ENCODE peak calls at places on chromosomes 16 and 17, in five cellular contexts. O, Y, M, J and Z are unnamed samples.

GRCh38 chr17:71378036-71378435 is 742.8 kb upstream of the SOX9 start:
- DNase-seq in M (no peak), O (no peak), Y (no peak), J (peak), Z (no peak)

GRCh38 chr16:12449374-12449773 is 354.3 kb downstream of the CPPED1 start:
- DNase-seq in M (no peak), O (no peak), J (no peak), Y (no peak), Z (no peak)

GRCh38 chr16:89155184-89155679 is 16.3 kb upstream of the CDH15 start:
- DNase-seq in M (peak), Y (peak), O (no peak), J (peak), Z (peak)

GRCh38 chr17:37488607-37489196 is 989 bp upstream of the DUSP14 start:
- DNase-seq in O (no peak), M (peak), Y (peak), J (peak), Z (peak)

GRCh38 chr17:8300629-8301242 is 5.5 kb upstream of the SLC25A35 start:
- DNase-seq in J (peak), O (no peak), Y (peak), M (peak), Z (peak)

GRCh38 chr17:55527520-55528118 is 16.4 kb upstream of the SMIM36 start:
- DNase-seq in O (peak), J (peak), M (peak), Y (peak), Z (no peak)

GRCh38 chr17:42891539-42892152 is 9.0 kb upstream of the G6PC1 start:
- DNase-seq in M (peak), O (no peak), J (peak), Y (no peak), Z (no peak)

GRCh38 chr17:31408586-31408985 is 17.1 kb downstream of the RAB11FIP4 start:
- DNase-seq in O (no peak), Y (no peak), M (no peak), J (no peak), Z (no peak)

GRCh38 chr17:12745481-12745880 is 43.8 kb upstream of the ARHGAP44 start:
- DNase-seq in M (no peak), Y (no peak), O (no peak), J (no peak), Z (no peak)

GRCh38 chr16:85123891-85124635 is 11.8 kb upstream of the CIBAR2 start:
- DNase-seq in M (peak), Y (peak), O (no peak), J (peak), Z (no peak)

GRCh38 chr17:22669721-22670120 is 977.4 kb downstream of the KCNJ18 start:
- DNase-seq in O (no peak), M (no peak), J (peak), Y (no peak), Z (no peak)

GRCh38 chr16:27109666-27110523 is 43.2 kb downstream of the C16orf82 start:
- DNase-seq in Y (peak), O (peak), M (peak), J (peak), Z (peak)

GRCh38 chr16:75593825-75594820 is 27.9 kb downstream of the GABARAPL2 start:
- DNase-seq in O (peak), Y (no peak), M (peak), J (peak), Z (no peak)

GRCh38 chr17:44533533-44534246 is 23.6 kb upstream of the FZD2 start:
- DNase-seq in J (peak), Y (peak), O (no peak), M (peak), Z (peak)

GRCh38 chr16:57859331-57859730 is 57.0 kb upstream of the KIFC3 start:
- DNase-seq in O (no peak), J (peak), M (peak), Y (no peak), Z (no peak)

GRCh38 chr17:45034599-45034998 is 16.8 kb downstream of the DCAKD start:
- DNase-seq in M (no peak), O (no peak), Y (no peak), J (no peak), Z (no peak)

GRCh38 chr16:86953631-86954465 is 363.3 kb downstream of the C16orf95 start:
- DNase-seq in O (no peak), Y (no peak), J (no peak), M (no peak), Z (no peak)

GRCh38 chr16:89555780-89556179 is 4.7 kb upstream of the RPL13 start:
- DNase-seq in O (no peak), Y (no peak), M (no peak), J (no peak), Z (no peak)

GRCh38 chr17:79793924-79794304 is 3.0 kb downstream of the CBX8 start:
- DNase-seq in O (no peak), M (no peak), J (peak), Y (no peak), Z (no peak)

GRCh38 chr17:11308550-11308949 is 67.5 kb downstream of the SHISA6 start:
- DNase-seq in M (no peak), J (no peak), Y (no peak), O (no peak), Z (no peak)

GRCh38 chr16:4021916-4022315 is 94.3 kb downstream of the ADCY9 start:
- DNase-seq in J (no peak), O (no peak), M (no peak), Y (no peak), Z (no peak)

GRCh38 chr17:41678411-41678906 is 10.2 kb upstream of the EIF1 start:
- DNase-seq in O (no peak), M (no peak), Y (no peak), J (no peak), Z (peak)

GRCh38 chr17:77778636-77779524 is 179.6 kb upstream of the TNRC6C start:
- DNase-seq in M (no peak), Y (peak), O (no peak), J (peak), Z (no peak)

GRCh38 chr16:5709889-5710288 is 612.3 kb upstream of the EEF2KMT start:
- DNase-seq in O (peak), J (peak), M (no peak), Y (no peak), Z (no peak)

GRCh38 chr16:68486671-68487495 is 38.6 kb upstream of the SMPD3 start:
- DNase-seq in Y (no peak), J (no peak), M (no peak), O (no peak), Z (peak)

GRCh38 chr17:7296189-7296861 is 1.9 kb upstream of the YBX2 start:
- DNase-seq in Y (peak), M (peak), J (peak), O (peak), Z (peak)

GRCh38 chr17:80319262-80319998 is 58.8 kb downstream of the RNF213 start:
- DNase-seq in O (no peak), Y (no peak), M (no peak), J (no peak), Z (peak)

GRCh38 chr17:41231731-41232130 is 518 bp upstream of the KRTAP9-3 start:
- DNase-seq in M (no peak), O (no peak), Y (peak), J (no peak), Z (no peak)

GRCh38 chr16:85902366-85903155 is 3.6 kb downstream of the IRF8 start:
- DNase-seq in O (no peak), Y (no peak), M (no peak), J (no peak), Z (peak)

GRCh38 chr17:38341035-38341721 is 2.6 kb downstream of the GPR179 start:
- DNase-seq in J (peak), M (no peak), Y (peak), O (no peak), Z (peak)

GRCh38 chr17:80773243-80773991 is 218.2 kb upstream of the CHMP6 start:
- DNase-seq in O (no peak), M (no peak), J (peak), Y (peak), Z (no peak)

GRCh38 chr17:64778367-64779290 is 116.5 kb upstream of the SMURF2 start:
- DNase-seq in J (peak), O (no peak), M (no peak), Y (no peak), Z (peak)
- H3K27ac ChIP-seq in J (no peak), O (no peak), M (no peak), Y (peak), Z (peak)

GRCh38 chr16:22192261-22193133 is 13.6 kb upstream of the EEF2K start:
- DNase-seq in M (peak), J (peak), Y (peak), O (no peak), Z (peak)
- H3K27ac ChIP-seq in M (peak), J (peak), Y (peak), O (no peak), Z (peak)

GRCh38 chr17:19781488-19782458 is 33.7 kb upstream of the ALDH3A1 start:
- DNase-seq in J (no peak), Y (no peak), O (no peak), M (no peak), Z (no peak)
- H3K27ac ChIP-seq in J (no peak), Y (no peak), O (no peak), M (no peak), Z (no peak)

GRCh38 chr17:48612456-48612853 is 1.6 kb upstream of the HOXB7 start:
- DNase-seq in J (peak), O (no peak), M (no peak), Y (no peak), Z (no peak)

GRCh38 chr17:48614904-48615211 is 234 bp downstream of the HOXB8 start:
- DNase-seq in O (no peak), Y (no peak), M (no peak), J (no peak), Z (no peak)

GRCh38 chr17:48611681-48612455 is 1.1 kb upstream of the HOXB7 start:
- DNase-seq in Y (no peak), M (no peak), J (peak), O (no peak), Z (peak)

GRCh38 chr17:48613862-48614694 is 1.0 kb downstream of the HOXB8 start:
- DNase-seq in J (peak), O (no peak), M (no peak), Y (no peak), Z (peak)

GRCh38 chr17:48612854-48613691 is 2.0 kb downstream of the HOXB8 start:
- DNase-seq in Y (no peak), M (no peak), J (peak), O (no peak), Z (no peak)
- H3K27ac ChIP-seq in Y (no peak), M (no peak), J (no peak), O (no peak), Z (peak)

DNA sequence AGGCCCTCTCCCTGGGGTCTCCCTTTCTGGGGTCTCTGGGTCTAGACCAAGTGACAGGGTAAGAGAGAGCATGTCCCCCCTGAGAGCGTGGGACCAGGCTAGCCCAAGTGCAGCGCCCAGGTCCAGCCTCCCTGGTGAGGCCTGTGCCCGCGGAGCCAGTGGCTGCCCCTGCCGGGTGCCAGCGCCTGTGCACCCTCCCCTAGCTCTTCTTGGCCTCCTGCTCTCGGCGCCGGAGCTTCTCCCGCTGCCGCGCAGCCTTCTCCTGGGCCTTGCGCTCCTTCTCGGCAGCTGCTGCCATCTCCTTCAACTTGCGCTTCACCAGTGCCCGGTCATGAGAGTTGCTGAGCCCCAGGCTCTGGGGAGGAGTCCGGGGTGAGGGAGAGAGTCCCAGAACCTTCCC is 17.3 kb downstream of the SAMD14 start:
- DNase-seq in M (no peak), Y (peak), O (no peak), J (no peak), Z (no peak)
- H3K27ac ChIP-seq in M (no peak), Y (peak), O (no peak), J (no peak), Z (peak)

GRCh38 chr16:11290102-11290893 is 9.2 kb upstream of the PRM1 start:
- DNase-seq in O (no peak), Y (no peak), M (no peak), J (no peak), Z (no peak)

GRCh38 chr16:11295672-11296071 is 14.5 kb upstream of the PRM1 start:
- DNase-seq in M (no peak), Y (no peak), J (no peak), O (no peak), Z (no peak)

GRCh38 chr16:11289202-11289601 is 8.1 kb upstream of the PRM1 start:
- DNase-seq in Y (no peak), J (no peak), O (no peak), M (no peak), Z (no peak)

GRCh38 chr16:11292076-11292748 is 11.1 kb upstream of the PRM1 start:
- DNase-seq in M (no peak), O (no peak), J (no peak), Y (no peak), Z (no peak)

GRCh38 chr16:11291021-11291716 is 10.0 kb upstream of the PRM1 start:
- DNase-seq in J (no peak), M (no peak), O (no peak), Y (no peak), Z (no peak)
- H3K27ac ChIP-seq in J (no peak), M (no peak), O (no peak), Y (no peak), Z (no peak)

GRCh38 chr16:19524356-19524865 is 669 bp downstream of the CCP110 start:
- DNase-seq in O (no peak), J (peak), Y (no peak), M (no peak), Z (no peak)

GRCh38 chr16:19532601-19533000 is 8.9 kb downstream of the CCP110 start:
- DNase-seq in M (no peak), O (no peak), Y (peak), J (no peak), Z (no peak)

GRCh38 chr16:19524866-19525723 is 1.4 kb downstream of the CCP110 start:
- DNase-seq in J (no peak), O (no peak), M (no peak), Y (no peak), Z (no peak)

GRCh38 chr16:19527161-19527560 is 3.4 kb downstream of the CCP110 start:
- DNase-seq in J (no peak), M (no peak), Y (no peak), O (no peak), Z (no peak)

GRCh38 chr16:19528666-19529065 is 4.9 kb downstream of the CCP110 start:
- DNase-seq in Y (no peak), J (no peak), O (no peak), M (no peak), Z (no peak)
- H3K27ac ChIP-seq in Y (peak), J (no peak), O (no peak), M (no peak), Z (no peak)

GRCh38 chr17:61200349-61200735 is 199.3 kb upstream of the TBX2 start:
- DNase-seq in Y (no peak), O (no peak), M (peak), J (no peak), Z (no peak)
- H3K27ac ChIP-seq in Y (no peak), O (no peak), M (peak), J (no peak), Z (no peak)